ENCODE peak calls at places on chromosomes 6 and 20, in ten cellular contexts. H, V, L, Y, X, R, A, E, U and S are unnamed samples.

GRCh38 chr20:59632426-59633113 is 28.2 kb downstream of the PHACTR3 start:
- DNase-seq in A (no peak), Y (no peak), X (no peak), U (no peak), H (no peak), L (no peak), R (no peak), V (no peak), E (peak; percentile 25), S (no peak)

GRCh38 chr6:21189721-21190120 is 403.8 kb upstream of the SOX4 start:
- DNase-seq in E (no peak), H (no peak), R (no peak), L (no peak), A (no peak), X (no peak), V (no peak), U (peak; percentile 96), Y (no peak), S (no peak)

GRCh38 chr6:143267740-143268139 is 182.8 kb downstream of the ADAT2 start:
- DNase-seq in V (no peak), E (no peak), X (no peak), Y (no peak), U (no peak), H (no peak), L (no peak), A (no peak), R (no peak), S (no peak)

GRCh38 chr6:7230956-7231713 is 81.9 kb downstream of the SSR1 start:
- DNase-seq in Y (no peak), U (no peak), L (no peak), H (no peak), R (no peak), V (no peak), X (no peak), E (no peak), A (no peak), S (no peak)

GRCh38 chr6:157116420-157116819 is 206.9 kb downstream of the TMEM242 start:
- DNase-seq in E (no peak), H (no peak), U (peak; percentile 14), L (no peak), X (no peak), V (no peak), Y (no peak), A (no peak), R (no peak), S (no peak)

GRCh38 chr20:43459022-43459942 is 1.6 kb downstream of the SRSF6 start:
- DNase-seq in L (peak; percentile 51), H (no peak), U (no peak), V (peak; percentile 14), E (no peak), X (no peak), A (peak; percentile 22), R (no peak), Y (no peak), S (peak; percentile 60)

GRCh38 chr20:43893930-43894329 is 20.7 kb upstream of the TOX2 start:
- DNase-seq in L (peak; percentile 76), Y (no peak), H (no peak), V (no peak), R (no peak), A (no peak), E (no peak), X (no peak), U (no peak), S (no peak)

GRCh38 chr6:79630883-79631799 is at the start of gene SH3BGRL2:
- DNase-seq in H (peak; percentile 7), R (peak; percentile 74), E (peak; percentile 76), A (peak; percentile 73), Y (peak; percentile 82), V (peak; percentile 84), L (peak; percentile 66), U (peak; percentile 96), X (no peak), S (peak; percentile 89)

GRCh38 chr6:6724319-6725119 is 136.0 kb downstream of the LY86 start:
- DNase-seq in R (peak; percentile 80), H (no peak), X (peak; percentile 23), U (peak; percentile 65), E (peak; percentile 72), L (peak; percentile 77), Y (peak; percentile 86), A (peak; percentile 82), V (peak; percentile 69), S (peak; percentile 76)

GRCh38 chr6:116370328-116370716 is 425 bp upstream of the DSE start:
- DNase-seq in U (peak; percentile 83), Y (no peak), R (no peak), V (no peak), E (no peak), X (no peak), A (no peak), H (no peak), L (no peak), S (peak; percentile 5)